ENCODE peak calls at places on chromosomes 7 and 10, in four cellular contexts. One of them, this sample, is unnamed.

GRCh38 chr7:7408001-7408770 is 127.5 kb downstream of the COL28A1 start:
- DNase-seq in WTC11: no peak
- DNase-seq in GM12878: no peak
- DNase-seq in HepG2: no peak
- DNase-seq in this sample: no peak

GRCh38 chr7:19932549-19933249 is 159.3 kb upstream of the TMEM196 start:
- DNase-seq in WTC11: no peak
- DNase-seq in GM12878: no peak
- DNase-seq in HepG2: no peak
- DNase-seq in this sample: no peak

GRCh38 chr7:94396044-94396443 is 1.3 kb downstream of the COL1A2 start:
- DNase-seq in HepG2: no peak
- DNase-seq in GM12878: no peak
- DNase-seq in WTC11: no peak
- DNase-seq in this sample: peak

GRCh38 chr7:85529831-85530230 is 343.0 kb upstream of the SEMA3D start:
- DNase-seq in WTC11: no peak
- DNase-seq in GM12878: no peak
- DNase-seq in HepG2: no peak
- DNase-seq in this sample: no peak

GRCh38 chr10:98344589-98345038 is 70.4 kb downstream of the PYROXD2 start:
- DNase-seq in HepG2: no peak
- DNase-seq in GM12878: no peak
- DNase-seq in WTC11: no peak
- DNase-seq in this sample: no peak

GRCh38 chr7:43650457-43651052 is 67.6 kb downstream of the STK17A start:
- DNase-seq in GM12878: no peak
- DNase-seq in HepG2: no peak
- DNase-seq in WTC11: no peak
- DNase-seq in this sample: no peak

GRCh38 chr10:111392910-111393309 is 316.1 kb downstream of the ADRA2A start:
- DNase-seq in HepG2: no peak
- DNase-seq in GM12878: no peak
- DNase-seq in WTC11: no peak
- DNase-seq in this sample: no peak

GRCh38 chr7:63030061-63030460 is 968.6 kb upstream of the ZNF722 start:
- DNase-seq in GM12878: no peak
- DNase-seq in HepG2: no peak
- DNase-seq in WTC11: no peak
- DNase-seq in this sample: no peak

GRCh38 chr7:150945171-150945852 is 32.8 kb downstream of the KCNH2 start:
- DNase-seq in WTC11: no peak
- DNase-seq in HepG2: no peak
- DNase-seq in GM12878: no peak
- DNase-seq in this sample: no peak

GRCh38 chr10:74035324-74035723 is 37.4 kb downstream of the VCL start:
- DNase-seq in GM12878: no peak
- DNase-seq in HepG2: no peak
- DNase-seq in WTC11: no peak
- DNase-seq in this sample: no peak

GRCh38 chr7:43577485-43577951 is 5.4 kb upstream of the STK17A start:
- DNase-seq in WTC11: peak
- DNase-seq in HepG2: no peak
- DNase-seq in GM12878: no peak
- DNase-seq in this sample: peak

GRCh38 chr10:16612148-16612742 is 90.6 kb upstream of the C1QL3 start:
- DNase-seq in WTC11: peak
- DNase-seq in HepG2: peak
- DNase-seq in GM12878: no peak
- DNase-seq in this sample: peak

GRCh38 chr7:71871446-71871845 is 540.7 kb downstream of the CALN1 start:
- DNase-seq in GM12878: no peak
- DNase-seq in HepG2: no peak
- DNase-seq in WTC11: no peak
- DNase-seq in this sample: peak

GRCh38 chr7:125136341-125136740 is 206.7 kb upstream of the POT1 start:
- DNase-seq in WTC11: no peak
- DNase-seq in GM12878: no peak
- DNase-seq in HepG2: no peak
- DNase-seq in this sample: no peak

GRCh38 chr10:101029520-101030309 is 1.2 kb downstream of the PDZD7 start:
- DNase-seq in WTC11: no peak
- DNase-seq in HepG2: no peak
- DNase-seq in GM12878: no peak
- DNase-seq in this sample: peak

GRCh38 chr7:106792233-106792926 is 72.7 kb upstream of the PIK3CG start:
- DNase-seq in HepG2: no peak
- DNase-seq in GM12878: no peak
- DNase-seq in WTC11: no peak
- DNase-seq in this sample: no peak

GRCh38 chr10:97355571-97355975 is 21.0 kb upstream of the FRAT2 start:
- DNase-seq in HepG2: no peak
- DNase-seq in WTC11: peak
- DNase-seq in GM12878: no peak
- DNase-seq in this sample: no peak

GRCh38 chr10:72321248-72322029 is 33.3 kb downstream of the DNAJB12 start:
- DNase-seq in WTC11: no peak
- DNase-seq in HepG2: no peak
- DNase-seq in GM12878: no peak
- DNase-seq in this sample: peak

GRCh38 chr7:84043661-84044191 is 150.9 kb downstream of the SEMA3A start:
- DNase-seq in WTC11: no peak
- DNase-seq in GM12878: no peak
- DNase-seq in HepG2: peak
- DNase-seq in this sample: no peak

GRCh38 chr10:90917231-90917967 is 3.5 kb downstream of the ANKRD1 start:
- DNase-seq in HepG2: no peak
- DNase-seq in GM12878: no peak
- DNase-seq in WTC11: no peak
- DNase-seq in this sample: no peak

GRCh38 chr7:10181996-10182395 is 791.7 kb upstream of the PHF14 start:
- DNase-seq in GM12878: no peak
- DNase-seq in WTC11: no peak
- DNase-seq in HepG2: no peak
- DNase-seq in this sample: no peak

GRCh38 chr10:35447693-35448407 is 111.5 kb downstream of the CCNY start:
- DNase-seq in GM12878: no peak
- DNase-seq in HepG2: peak
- DNase-seq in WTC11: peak
- DNase-seq in this sample: peak

GRCh38 chr10:17586741-17587720 is 30.1 kb downstream of the HACD1 start:
- DNase-seq in GM12878: no peak
- DNase-seq in WTC11: no peak
- DNase-seq in HepG2: no peak
- DNase-seq in this sample: no peak

GRCh38 chr7:149704507-149704906 is 68.9 kb downstream of the ZNF467 start:
- DNase-seq in HepG2: no peak
- DNase-seq in WTC11: no peak
- DNase-seq in GM12878: no peak
- DNase-seq in this sample: no peak

GRCh38 chr10:8138471-8138870 is 84.0 kb downstream of the GATA3 start:
- DNase-seq in HepG2: no peak
- DNase-seq in GM12878: no peak
- DNase-seq in WTC11: no peak
- DNase-seq in this sample: no peak

GRCh38 chr10:96626795-96627194 is 40.0 kb upstream of the TM9SF3 start:
- DNase-seq in GM12878: no peak
- DNase-seq in HepG2: no peak
- DNase-seq in WTC11: peak
- DNase-seq in this sample: peak

GRCh38 chr7:47543056-47543455 is 38.9 kb downstream of the TNS3 start:
- DNase-seq in HepG2: no peak
- DNase-seq in WTC11: no peak
- DNase-seq in GM12878: no peak
- DNase-seq in this sample: no peak

GRCh38 chr7:131261476-131261994 is 66.1 kb upstream of the MKLN1 start:
- DNase-seq in WTC11: no peak
- DNase-seq in HepG2: no peak
- DNase-seq in GM12878: no peak
- DNase-seq in this sample: no peak

GRCh38 chr10:102504179-102504975 is 605 bp downstream of the SUFU start:
- DNase-seq in HepG2: no peak
- DNase-seq in GM12878: no peak
- DNase-seq in WTC11: peak
- DNase-seq in this sample: peak

GRCh38 chr7:139820089-139820488 is 9.0 kb upstream of the TBXAS1 start:
- DNase-seq in HepG2: no peak
- DNase-seq in WTC11: no peak
- DNase-seq in GM12878: no peak
- DNase-seq in this sample: no peak

GRCh38 chr7:42002654-42003053 is 234.4 kb downstream of the GLI3 start:
- DNase-seq in HepG2: no peak
- DNase-seq in GM12878: no peak
- DNase-seq in WTC11: no peak
- DNase-seq in this sample: no peak

GRCh38 chr10:15652757-15653156 is 67.0 kb downstream of the ITGA8 start:
- DNase-seq in WTC11: no peak
- DNase-seq in GM12878: no peak
- DNase-seq in HepG2: no peak
- DNase-seq in this sample: no peak

GRCh38 chr7:45657890-45658715 is 83.9 kb downstream of the ADCY1 start:
- DNase-seq in GM12878: no peak
- DNase-seq in HepG2: no peak
- DNase-seq in WTC11: no peak
- DNase-seq in this sample: no peak

DNA sequence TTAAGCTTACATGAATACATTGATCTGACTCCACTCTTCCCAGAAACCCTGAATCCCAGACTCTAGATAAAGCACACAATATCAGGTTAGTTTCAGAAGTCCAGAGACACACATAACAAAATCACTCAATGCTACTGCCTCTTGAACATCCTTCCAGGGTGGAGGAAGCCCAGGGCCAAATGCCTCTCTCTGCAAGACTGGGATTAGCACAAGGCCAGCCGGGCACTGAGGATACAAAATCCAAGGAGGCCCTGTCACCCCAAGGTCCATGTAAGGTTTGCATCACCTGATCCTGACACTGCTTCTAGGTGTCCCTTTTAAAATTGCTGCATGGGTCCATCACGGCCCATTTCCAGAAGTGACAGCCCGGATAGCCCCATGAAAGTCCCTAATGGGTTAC is 2.6 kb upstream of the PLXNA4 start:
- DNase-seq in WTC11: no peak
- DNase-seq in GM12878: no peak
- DNase-seq in HepG2: no peak
- DNase-seq in this sample: no peak
- TF ChIP-seq CREM in WTC11: no peak
- TF ChIP-seq CREM in GM12878: no peak
- TF ChIP-seq CREM in HepG2: no peak
- TF ChIP-seq CREM in this sample: no peak

DNA sequence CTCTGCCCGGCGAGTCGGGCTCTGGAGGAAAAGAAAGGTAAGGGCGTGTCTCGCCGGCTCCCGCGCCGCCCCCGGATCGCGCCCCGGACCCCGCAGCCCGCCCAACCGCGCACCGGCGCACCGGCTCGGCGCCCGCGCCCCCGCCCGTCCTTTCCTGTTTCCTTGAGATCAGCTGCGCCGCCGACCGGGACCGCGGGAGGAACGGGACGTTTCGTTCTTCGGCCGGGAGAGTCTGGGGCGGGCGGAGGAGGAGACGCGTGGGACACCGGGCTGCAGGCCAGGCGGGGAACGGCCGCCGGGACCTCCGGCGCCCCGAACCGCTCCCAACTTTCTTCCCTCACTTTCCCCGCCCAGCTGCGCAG is 493 bp downstream of the EGFR start:
- DNase-seq in HepG2: no peak
- DNase-seq in GM12878: no peak
- DNase-seq in WTC11: peak
- DNase-seq in this sample: no peak
- TF ChIP-seq TCF7 in HepG2: no peak
- TF ChIP-seq TCF7 in GM12878: no peak
- TF ChIP-seq TCF7 in WTC11: no peak
- TF ChIP-seq TCF7 in this sample: no peak

DNA sequence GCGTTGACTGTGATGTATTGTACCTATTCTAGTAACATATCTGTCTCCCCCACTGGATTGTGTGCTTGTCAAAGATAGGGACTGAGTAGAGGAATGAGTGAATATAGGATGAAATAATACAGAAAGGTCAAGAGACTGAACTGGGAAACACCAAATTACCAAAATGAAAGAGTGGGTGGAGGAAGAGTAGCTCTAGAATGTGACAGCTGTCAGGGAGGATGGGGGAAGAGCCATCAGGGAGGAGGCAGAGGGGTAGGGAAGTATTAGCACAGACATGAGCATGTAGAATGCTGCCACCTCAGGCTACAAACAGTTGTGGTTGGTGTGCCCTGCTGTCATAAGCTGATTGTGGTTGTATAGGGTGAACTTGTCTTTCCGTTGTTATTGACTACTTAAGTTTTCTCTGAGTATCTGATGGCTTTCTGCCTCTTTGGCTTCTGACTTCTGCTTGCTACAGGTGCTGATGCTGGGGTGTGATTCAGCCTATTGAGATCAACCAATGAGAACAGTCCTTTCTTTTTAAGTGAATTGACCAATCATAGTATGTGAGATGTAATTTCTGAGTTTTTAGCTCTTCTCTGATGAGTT is 5.6 kb downstream of the CCSER2 start:
- DNase-seq in GM12878: no peak
- DNase-seq in HepG2: no peak
- DNase-seq in WTC11: no peak
- DNase-seq in this sample: peak
- TF ChIP-seq CREM in GM12878: no peak
- TF ChIP-seq CREM in HepG2: no peak
- TF ChIP-seq CREM in WTC11: no peak
- TF ChIP-seq CREM in this sample: no peak

GRCh38 chr10:24908793-24909423 is 43.5 kb downstream of the PRTFDC1 start:
- DNase-seq in HepG2: peak
- DNase-seq in WTC11: no peak
- DNase-seq in GM12878: no peak
- DNase-seq in this sample: peak
- TF ChIP-seq TCF7 in HepG2: no peak
- TF ChIP-seq TCF7 in WTC11: no peak
- TF ChIP-seq TCF7 in GM12878: no peak
- TF ChIP-seq TCF7 in this sample: no peak